ENCODE peak calls at places on chromosomes 2 and 18, in ten cellular contexts. One of them, this sample, is unnamed.

GRCh38 chr18:21958707-21959457 is 210.5 kb upstream of the GATA6 start:
- DNase-seq in GM12865: no peak
- DNase-seq in GM13976: no peak
- DNase-seq in GM10248: no peak
- DNase-seq in glutamatergic neuron: no peak
- DNase-seq in psoas muscle: no peak
- DNase-seq in A549: no peak
- DNase-seq in heart left ventricle: no peak
- DNase-seq in cardiac fibroblast: no peak
- DNase-seq in upper lobe of right lung: no peak
- DNase-seq in this sample: no peak

GRCh38 chr2:165720526-165720925 is 73.5 kb downstream of the GALNT3 start:
- DNase-seq in GM12865: no peak
- DNase-seq in GM13976: no peak
- DNase-seq in GM10248: no peak
- DNase-seq in glutamatergic neuron: no peak
- DNase-seq in psoas muscle: no peak
- DNase-seq in A549: no peak
- DNase-seq in heart left ventricle: no peak
- DNase-seq in cardiac fibroblast: peak
- DNase-seq in upper lobe of right lung: no peak
- DNase-seq in this sample: no peak

GRCh38 chr2:186093168-186093567 is 354.6 kb downstream of the FSIP2 start:
- DNase-seq in GM12865: no peak
- DNase-seq in GM13976: no peak
- DNase-seq in GM10248: no peak
- DNase-seq in glutamatergic neuron: no peak
- DNase-seq in psoas muscle: no peak
- DNase-seq in A549: no peak
- DNase-seq in heart left ventricle: no peak
- DNase-seq in cardiac fibroblast: no peak
- DNase-seq in upper lobe of right lung: no peak
- DNase-seq in this sample: no peak

GRCh38 chr2:196257086-196257485 is 85.7 kb upstream of the STK17B start:
- DNase-seq in GM12865: no peak
- DNase-seq in GM13976: no peak
- DNase-seq in GM10248: no peak
- DNase-seq in glutamatergic neuron: no peak
- DNase-seq in psoas muscle: no peak
- DNase-seq in A549: no peak
- DNase-seq in heart left ventricle: no peak
- DNase-seq in cardiac fibroblast: no peak
- DNase-seq in upper lobe of right lung: no peak
- DNase-seq in this sample: no peak

GRCh38 chr2:172962064-172962463 is 113.6 kb upstream of the MAP3K20 start:
- DNase-seq in GM12865: no peak
- DNase-seq in GM13976: no peak
- DNase-seq in GM10248: no peak
- DNase-seq in glutamatergic neuron: no peak
- DNase-seq in psoas muscle: no peak
- DNase-seq in A549: no peak
- DNase-seq in heart left ventricle: no peak
- DNase-seq in cardiac fibroblast: no peak
- DNase-seq in upper lobe of right lung: no peak
- DNase-seq in this sample: no peak

GRCh38 chr2:57892920-57893319 is 153.7 kb upstream of the VRK2 start:
- DNase-seq in GM12865: peak
- DNase-seq in GM13976: peak
- DNase-seq in GM10248: peak
- DNase-seq in glutamatergic neuron: no peak
- DNase-seq in psoas muscle: no peak
- DNase-seq in A549: no peak
- DNase-seq in heart left ventricle: no peak
- DNase-seq in cardiac fibroblast: no peak
- DNase-seq in upper lobe of right lung: no peak
- DNase-seq in this sample: no peak

GRCh38 chr2:26172189-26172865 is 561 bp upstream of the GAREM2 start:
- DNase-seq in GM12865: no peak
- DNase-seq in GM13976: no peak
- DNase-seq in GM10248: no peak
- DNase-seq in glutamatergic neuron: peak
- DNase-seq in psoas muscle: no peak
- DNase-seq in A549: peak
- DNase-seq in heart left ventricle: no peak
- DNase-seq in cardiac fibroblast: no peak
- DNase-seq in upper lobe of right lung: no peak
- DNase-seq in this sample: no peak

GRCh38 chr18:50518787-50519520 is 40.9 kb upstream of the MAPK4 start:
- DNase-seq in GM12865: no peak
- DNase-seq in GM13976: no peak
- DNase-seq in GM10248: no peak
- DNase-seq in glutamatergic neuron: no peak
- DNase-seq in psoas muscle: no peak
- DNase-seq in A549: no peak
- DNase-seq in heart left ventricle: no peak
- DNase-seq in cardiac fibroblast: peak
- DNase-seq in upper lobe of right lung: no peak
- DNase-seq in this sample: no peak

GRCh38 chr2:241629762-241630435 is 7.1 kb downstream of the THAP4 start:
- DNase-seq in GM12865: no peak
- DNase-seq in GM13976: no peak
- DNase-seq in GM10248: no peak
- DNase-seq in glutamatergic neuron: no peak
- DNase-seq in psoas muscle: no peak
- DNase-seq in A549: no peak
- DNase-seq in heart left ventricle: no peak
- DNase-seq in cardiac fibroblast: no peak
- DNase-seq in upper lobe of right lung: no peak
- DNase-seq in this sample: no peak

GRCh38 chr2:3432067-3432466 is 52.6 kb downstream of the TRAPPC12 start:
- DNase-seq in GM12865: no peak
- DNase-seq in GM13976: no peak
- DNase-seq in GM10248: no peak
- DNase-seq in glutamatergic neuron: no peak
- DNase-seq in psoas muscle: no peak
- DNase-seq in A549: no peak
- DNase-seq in heart left ventricle: no peak
- DNase-seq in cardiac fibroblast: no peak
- DNase-seq in upper lobe of right lung: no peak
- DNase-seq in this sample: no peak

GRCh38 chr2:231399853-231400667 is 4.5 kb downstream of the B3GNT7 start:
- DNase-seq in GM12865: no peak
- DNase-seq in GM13976: peak
- DNase-seq in GM10248: no peak
- DNase-seq in glutamatergic neuron: no peak
- DNase-seq in psoas muscle: peak
- DNase-seq in A549: peak
- DNase-seq in heart left ventricle: peak
- DNase-seq in cardiac fibroblast: peak
- DNase-seq in upper lobe of right lung: no peak
- DNase-seq in this sample: no peak

GRCh38 chr2:206452750-206453149 is 9.4 kb downstream of the ADAM23 start:
- DNase-seq in GM12865: no peak
- DNase-seq in GM13976: no peak
- DNase-seq in GM10248: no peak
- DNase-seq in glutamatergic neuron: no peak
- DNase-seq in psoas muscle: no peak
- DNase-seq in A549: no peak
- DNase-seq in heart left ventricle: peak
- DNase-seq in cardiac fibroblast: peak
- DNase-seq in upper lobe of right lung: no peak
- DNase-seq in this sample: no peak

DNA sequence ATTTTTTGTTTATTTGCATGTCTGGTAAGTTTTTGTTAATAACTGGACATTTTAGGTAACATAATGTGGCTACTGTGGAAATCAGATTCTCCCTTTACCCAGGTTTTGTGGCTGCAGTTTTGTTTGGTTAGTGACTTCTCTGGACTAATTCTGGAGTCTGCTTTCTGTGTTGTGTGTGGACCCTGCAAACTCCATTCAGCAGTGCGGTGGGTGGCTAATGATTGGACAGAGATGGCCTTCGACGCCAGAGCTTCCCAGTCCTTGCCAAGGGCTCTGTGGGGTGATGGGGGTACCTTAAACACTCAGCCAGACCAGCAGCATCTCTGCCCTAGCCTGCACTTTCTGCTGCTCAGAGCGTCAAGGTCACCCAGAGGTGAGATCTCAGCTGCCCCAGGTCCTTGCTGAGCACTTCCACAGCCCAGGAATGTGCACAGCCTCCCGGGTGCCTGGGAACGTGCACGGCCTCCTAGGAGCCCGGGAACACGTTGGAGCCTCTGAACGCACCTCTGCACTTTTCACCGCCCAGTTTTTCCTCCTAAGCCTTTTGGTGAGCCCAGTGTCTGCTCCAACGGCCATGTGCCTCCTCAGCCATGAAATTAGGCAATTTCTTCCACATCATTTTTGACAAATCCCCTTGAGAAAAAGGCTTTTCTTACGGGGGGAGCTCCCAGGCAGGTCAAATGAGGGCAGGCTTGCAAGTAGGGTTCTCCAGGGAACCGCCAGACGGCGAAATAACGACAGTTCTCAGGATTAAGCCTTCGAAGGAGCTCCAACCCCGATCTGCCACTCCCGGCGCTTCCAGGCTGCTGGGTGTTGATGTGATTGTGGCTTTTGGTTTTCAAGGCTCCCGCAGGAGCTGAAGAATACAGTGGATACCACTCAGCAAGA is 35.2 kb upstream of the KLF11 start:
- DNase-seq in GM12865: no peak
- DNase-seq in GM13976: no peak
- DNase-seq in GM10248: no peak
- DNase-seq in glutamatergic neuron: no peak
- DNase-seq in psoas muscle: peak
- DNase-seq in A549: no peak
- DNase-seq in heart left ventricle: peak
- DNase-seq in cardiac fibroblast: peak
- DNase-seq in upper lobe of right lung: no peak
- DNase-seq in this sample: no peak
- TF ChIP-seq CTCF in GM12865: no peak
- TF ChIP-seq CTCF in GM13976: no peak
- TF ChIP-seq CTCF in GM10248: no peak
- TF ChIP-seq CTCF in glutamatergic neuron: no peak
- TF ChIP-seq CTCF in psoas muscle: no peak
- TF ChIP-seq CTCF in A549: no peak
- TF ChIP-seq CTCF in heart left ventricle: no peak
- TF ChIP-seq CTCF in cardiac fibroblast: peak
- TF ChIP-seq CTCF in upper lobe of right lung: no peak
- TF ChIP-seq CTCF in this sample: no peak

DNA sequence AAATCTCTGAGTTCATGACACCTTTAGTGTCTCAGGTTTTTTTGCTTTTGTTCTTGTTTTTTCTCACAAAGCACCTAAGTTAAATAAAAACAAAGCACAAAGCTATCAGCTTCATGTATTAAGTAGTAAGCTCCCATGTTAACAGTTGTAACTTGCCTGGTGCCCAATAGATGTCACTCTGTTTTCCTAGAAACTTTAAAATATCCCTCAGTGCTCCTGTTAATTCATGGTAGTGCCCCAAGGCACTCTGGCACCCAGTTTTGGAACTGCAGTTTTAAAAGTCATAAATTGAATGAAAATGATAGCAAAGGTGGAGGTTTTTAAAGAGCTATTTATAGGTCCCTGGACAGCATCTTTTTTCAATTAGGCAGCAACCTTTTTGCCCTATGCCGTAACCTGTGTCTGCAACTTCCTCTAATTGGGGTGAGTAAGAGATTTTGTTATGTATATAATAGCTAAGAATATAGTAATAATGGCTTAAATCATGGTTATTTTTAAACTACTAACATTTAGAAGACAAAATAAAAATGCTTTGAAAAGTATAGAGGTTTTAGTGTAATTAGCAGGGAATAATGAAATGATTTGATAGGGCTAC is 555.0 kb upstream of the TMEFF2 start:
- DNase-seq in GM12865: no peak
- DNase-seq in GM13976: no peak
- DNase-seq in GM10248: no peak
- DNase-seq in glutamatergic neuron: no peak
- DNase-seq in psoas muscle: no peak
- DNase-seq in A549: no peak
- DNase-seq in heart left ventricle: no peak
- DNase-seq in cardiac fibroblast: peak
- DNase-seq in upper lobe of right lung: no peak
- DNase-seq in this sample: no peak
- TF ChIP-seq CTCF in GM12865: no peak
- TF ChIP-seq CTCF in GM13976: no peak
- TF ChIP-seq CTCF in GM10248: no peak
- TF ChIP-seq CTCF in glutamatergic neuron: no peak
- TF ChIP-seq CTCF in psoas muscle: no peak
- TF ChIP-seq CTCF in A549: peak
- TF ChIP-seq CTCF in heart left ventricle: no peak
- TF ChIP-seq CTCF in cardiac fibroblast: no peak
- TF ChIP-seq CTCF in upper lobe of right lung: no peak
- TF ChIP-seq CTCF in this sample: peak

GRCh38 chr18:36672437-36673344 is 156.1 kb downstream of the TPGS2 start:
- DNase-seq in GM12865: peak
- DNase-seq in GM13976: no peak
- DNase-seq in GM10248: no peak
- DNase-seq in glutamatergic neuron: no peak
- DNase-seq in psoas muscle: peak
- DNase-seq in A549: no peak
- DNase-seq in heart left ventricle: no peak
- DNase-seq in cardiac fibroblast: peak
- DNase-seq in upper lobe of right lung: peak
- DNase-seq in this sample: no peak
- TF ChIP-seq CTCF in GM12865: no peak
- TF ChIP-seq CTCF in GM13976: no peak
- TF ChIP-seq CTCF in GM10248: no peak
- TF ChIP-seq CTCF in glutamatergic neuron: no peak
- TF ChIP-seq CTCF in psoas muscle: no peak
- TF ChIP-seq CTCF in A549: no peak
- TF ChIP-seq CTCF in heart left ventricle: no peak
- TF ChIP-seq CTCF in cardiac fibroblast: no peak
- TF ChIP-seq CTCF in upper lobe of right lung: no peak
- TF ChIP-seq CTCF in this sample: no peak

DNA sequence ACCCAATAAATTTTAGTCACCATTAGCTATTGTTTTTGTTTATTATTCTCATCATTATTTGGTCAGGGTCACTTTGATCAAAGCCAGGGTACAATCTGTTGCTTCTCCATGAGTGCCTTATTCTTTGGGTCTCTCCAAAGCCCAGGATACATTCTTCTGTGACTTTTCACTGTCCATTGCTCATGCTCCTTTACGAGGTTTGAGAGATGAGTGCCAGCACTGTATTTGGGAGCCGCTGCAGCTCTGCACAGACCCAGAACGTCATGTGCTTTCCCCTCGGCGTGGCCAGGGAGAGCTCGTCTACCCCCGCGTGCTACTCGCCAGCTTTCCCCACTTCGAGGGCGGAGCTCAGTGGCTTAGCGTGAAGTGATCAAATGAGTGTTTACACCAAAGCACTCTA is 123.7 kb downstream of the COL6A3 start:
- DNase-seq in GM12865: no peak
- DNase-seq in GM13976: no peak
- DNase-seq in GM10248: no peak
- DNase-seq in glutamatergic neuron: no peak
- DNase-seq in psoas muscle: peak
- DNase-seq in A549: no peak
- DNase-seq in heart left ventricle: peak
- DNase-seq in cardiac fibroblast: peak
- DNase-seq in upper lobe of right lung: peak
- DNase-seq in this sample: no peak
- TF ChIP-seq CTCF in GM12865: no peak
- TF ChIP-seq CTCF in GM13976: no peak
- TF ChIP-seq CTCF in GM10248: no peak
- TF ChIP-seq CTCF in glutamatergic neuron: no peak
- TF ChIP-seq CTCF in psoas muscle: no peak
- TF ChIP-seq CTCF in A549: no peak
- TF ChIP-seq CTCF in heart left ventricle: no peak
- TF ChIP-seq CTCF in cardiac fibroblast: no peak
- TF ChIP-seq CTCF in upper lobe of right lung: no peak
- TF ChIP-seq CTCF in this sample: no peak

This sample was measured in osteocyte.